ENCODE peak calls at places on chromosomes 2 and 18, in four cellular contexts. R, Z, B and E are unnamed samples.

GRCh38 chr2:78644849-78645248 is 380.7 kb upstream of the REG3G start:
- DNase-seq in B (no peak), Z (no peak), R (no peak), E (no peak)

GRCh38 chr2:149187061-149187460 is 143.3 kb upstream of the LYPD6 start:
- DNase-seq in Z (no peak), R (no peak), B (no peak), E (no peak)

GRCh38 chr18:21740724-21741510 is at the start of gene MIB1:
- DNase-seq in R (peak; percentile 100), Z (no peak), B (no peak), E (peak; percentile 63)

GRCh38 chr2:164920430-164920829 is 34.9 kb downstream of the SLC38A11 start:
- DNase-seq in R (no peak), Z (no peak), B (no peak), E (no peak)

GRCh38 chr2:5437375-5437774 is 254.8 kb upstream of the SOX11 start:
- DNase-seq in R (no peak), Z (no peak), B (no peak), E (no peak)

GRCh38 chr2:177352441-177353070 is 40.0 kb upstream of the AGPS start:
- DNase-seq in R (no peak), B (no peak), Z (no peak), E (no peak)

GRCh38 chr2:36597532-36598377 is at the start of gene FEZ2:
- DNase-seq in R (peak; percentile 91), Z (peak; percentile 23), B (peak; percentile 78), E (peak; percentile 86)

GRCh38 chr2:240960963-240961876 is 37.2 kb upstream of the SNED1 start:
- DNase-seq in B (no peak), R (no peak), Z (no peak), E (no peak)

GRCh38 chr18:76991021-76991688 is 141.4 kb downstream of the MBP start:
- DNase-seq in Z (no peak), R (no peak), B (no peak), E (peak; percentile 37)

GRCh38 chr2:197972017-197972416 is 167.6 kb downstream of the PLCL1 start:
- DNase-seq in R (no peak), Z (no peak), B (no peak), E (no peak)

GRCh38 chr2:96506016-96506906 is 1.1 kb upstream of the NEURL3 start:
- DNase-seq in R (no peak), Z (no peak), B (no peak), E (no peak)

GRCh38 chr2:229800997-229801754 is 86.8 kb upstream of the DNER start:
- DNase-seq in Z (peak; percentile 45), B (peak; percentile 77), R (peak; percentile 64), E (peak; percentile 66)

GRCh38 chr2:161681043-161681442 is 56.8 kb downstream of the SLC4A10 start:
- DNase-seq in R (no peak), Z (no peak), B (no peak), E (no peak)

GRCh38 chr2:188734688-188735087 is 239.5 kb upstream of the COL3A1 start:
- DNase-seq in B (no peak), Z (no peak), R (no peak), E (no peak)

GRCh38 chr2:43133708-43134570 is 92.5 kb downstream of the ZFP36L2 start:
- DNase-seq in Z (peak; percentile 40), B (peak; percentile 79), R (no peak), E (no peak)

GRCh38 chr2:107466984-107467383 is 359.7 kb upstream of the RGPD4 start:
- DNase-seq in Z (no peak), R (no peak), B (no peak), E (no peak)

GRCh38 chr2:120436460-120436739 is 90.5 kb downstream of the INHBB start:
- DNase-seq in Z (no peak), R (no peak), B (no peak), E (no peak)

GRCh38 chr2:233974530-233975071 is 57.4 kb downstream of the TRPM8 start:
- DNase-seq in Z (no peak), R (no peak), B (no peak), E (peak; percentile 79)

GRCh38 chr2:133941666-133942065 is 312.2 kb upstream of the MGAT5 start:
- DNase-seq in R (no peak), Z (no peak), B (no peak), E (no peak)

GRCh38 chr2:64391459-64391858 is 62.5 kb upstream of the LGALSL start:
- DNase-seq in R (no peak), Z (no peak), B (no peak), E (no peak)

GRCh38 chr2:37869304-37869703 is 55.8 kb upstream of the RMDN2 start:
- DNase-seq in B (no peak), R (no peak), Z (no peak), E (no peak)

GRCh38 chr2:144094408-144095151 is 425.3 kb downstream of the ZEB2 start:
- DNase-seq in Z (no peak), R (no peak), B (no peak), E (no peak)

GRCh38 chr2:79511320-79511951 is 1.4 kb upstream of the CTNNA2 start:
- DNase-seq in B (peak; percentile 9), R (peak; percentile 94), Z (no peak), E (no peak)

GRCh38 chr2:223027442-223027841 is 24.5 kb upstream of the KCNE4 start:
- DNase-seq in B (no peak), R (no peak), Z (no peak), E (no peak)

GRCh38 chr18:78405763-78406162 is 573.9 kb upstream of the SALL3 start:
- DNase-seq in R (no peak), B (no peak), Z (no peak), E (no peak)

GRCh38 chr2:168654724-168655123 is 147.7 kb upstream of the NOSTRIN start:
- DNase-seq in R (no peak), B (no peak), Z (no peak), E (no peak)

GRCh38 chr18:74228312-74228711 is 63.5 kb downstream of the CYB5A start:
- DNase-seq in B (no peak), R (no peak), Z (no peak), E (no peak)

GRCh38 chr18:77025123-77025522 is 107.5 kb downstream of the MBP start:
- DNase-seq in B (no peak), R (no peak), Z (no peak), E (no peak)

GRCh38 chr2:32559136-32559535 is 68.7 kb upstream of the TTC27 start:
- DNase-seq in B (no peak), Z (no peak), R (peak; percentile 22), E (no peak)

GRCh38 chr2:221969087-221969829 is 329.5 kb downstream of the PAX3 start:
- DNase-seq in Z (no peak), B (no peak), R (peak; percentile 49), E (peak; percentile 8)

GRCh38 chr2:39546409-39546808 is 109.3 kb upstream of the MAP4K3 start:
- DNase-seq in Z (no peak), B (no peak), R (no peak), E (no peak)

GRCh38 chr2:231294116-231294515 is 95.7 kb downstream of the ARMC9 start:
- DNase-seq in Z (no peak), R (no peak), B (no peak), E (no peak)

GRCh38 chr2:160928854-160929301 is 231.3 kb upstream of the TANK start:
- DNase-seq in R (no peak), Z (no peak), B (no peak), E (no peak)

GRCh38 chr2:73253901-73254300 is 19.8 kb downstream of the CCT7 start:
- DNase-seq in Z (no peak), R (no peak), B (no peak), E (no peak)